ENCODE peak calls at places on chromosomes 13 and 19, in five cellular contexts. R is AG09319, D is glutamatergic neuron, I is kidney tubule cell, A is A673. H is an unnamed sample.

GRCh38 chr19:44748426-44749254 is at the start of gene BCL3:
- DNase-seq in D (peak; percentile 41), A (no peak), I (peak; percentile 79), R (peak; percentile 58), H (no peak)

GRCh38 chr19:13181747-13182388 is 31.7 kb downstream of the IER2 start:
- DNase-seq in A (peak; percentile 57), I (peak; percentile 39), R (no peak), D (no peak), H (no peak)

GRCh38 chr13:67101730-67102467 is 128.2 kb downstream of the PCDH9 start:
- DNase-seq in D (no peak), A (no peak), R (no peak), I (peak; percentile 11), H (no peak)

GRCh38 chr13:73399347-73400216 is 340.8 kb downstream of the KLF5 start:
- DNase-seq in R (no peak), D (no peak), A (no peak), I (no peak), H (peak; percentile 10)

GRCh38 chr13:66759919-66760318 is 470.2 kb downstream of the PCDH9 start:
- DNase-seq in I (no peak), D (no peak), R (no peak), A (no peak), H (no peak)

GRCh38 chr19:7301525-7301924 is 7.3 kb upstream of the INSR start:
- DNase-seq in D (no peak), A (no peak), R (no peak), I (no peak), H (no peak)

GRCh38 chr13:41970918-41971317 is 10.0 kb upstream of the VWA8 start:
- DNase-seq in I (no peak), R (no peak), A (no peak), D (no peak), H (no peak)

GRCh38 chr13:70842062-70842644 is 733.9 kb upstream of the KLHL1 start:
- DNase-seq in R (no peak), D (no peak), I (no peak), A (no peak), H (peak; percentile 13)

GRCh38 chr19:51131780-51132680 is 7.3 kb downstream of the SIGLEC9 start:
- DNase-seq in R (no peak), I (no peak), A (no peak), D (peak; percentile 69), H (peak; percentile 49)

H was measured in ELF-1.